ENCODE peak calls at places on chromosomes 12 and 14, in five cellular contexts. W is WERI-Rb-1, E is A673, R is A549, V is kidney epithelial cell. N is an unnamed sample.

GRCh38 chr12:128804762-128805161 is 19.0 kb downstream of the SLC15A4 start:
- DNase-seq in V (no peak), E (no peak), W (no peak), R (no peak), N (no peak)

GRCh38 chr14:106509176-106509575 is 982.8 kb downstream of the TMEM121 start:
- DNase-seq in V (no peak), R (no peak), E (no peak), W (no peak), N (no peak)

GRCh38 chr14:73188501-73188903 is 48.8 kb upstream of the PAPLN start:
- DNase-seq in R (peak; percentile 45), E (no peak), W (no peak), V (no peak), N (no peak)

GRCh38 chr12:116601524-116601923 is 42.3 kb downstream of the MAP1LC3B2 start:
- DNase-seq in V (no peak), E (peak; percentile 44), W (no peak), R (no peak), N (no peak)

GRCh38 chr12:19529933-19530630 is 90.8 kb downstream of the AEBP2 start:
- DNase-seq in V (no peak), R (no peak), W (no peak), E (no peak), N (no peak)

GRCh38 chr14:30551460-30551859 is 7.5 kb upstream of the G2E3 start:
- DNase-seq in E (no peak), W (no peak), R (no peak), V (no peak), N (no peak)

GRCh38 chr12:71194657-71195056 is 36.9 kb upstream of the TSPAN8 start:
- DNase-seq in R (no peak), V (no peak), W (no peak), E (peak; percentile 26), N (no peak)

GRCh38 chr12:26870491-26871419 is 37.8 kb upstream of the ITPR2 start:
- DNase-seq in W (no peak), E (peak; percentile 32), V (peak; percentile 16), R (peak; percentile 26), N (peak; percentile 77)

GRCh38 chr12:125346361-125346760 is 281.1 kb downstream of the AACS start:
- DNase-seq in V (no peak), R (no peak), W (no peak), E (no peak), N (no peak)

GRCh38 chr14:74231784-74232183 is 7.5 kb upstream of the VSX2 start:
- DNase-seq in V (no peak), R (no peak), E (no peak), W (no peak), N (no peak)

GRCh38 chr12:127293507-127294310 is 973.3 kb upstream of the TMEM132C start:
- DNase-seq in V (no peak), R (peak; percentile 57), W (peak; percentile 68), E (peak; percentile 89), N (peak; percentile 52)

GRCh38 chr12:6556857-6557256 is 1.0 kb upstream of the IFFO1 start:
- DNase-seq in E (no peak), W (no peak), R (no peak), V (no peak), N (no peak)

GRCh38 chr12:132156145-132156709 is 12.0 kb downstream of the NOC4L start:
- DNase-seq in V (no peak), W (no peak), R (no peak), E (no peak), N (no peak)

GRCh38 chr14:26856832-26857508 is 259.1 kb upstream of the NOVA1 start:
- DNase-seq in W (no peak), E (no peak), V (no peak), R (no peak), N (no peak)

GRCh38 chr12:52413202-52413601 is 7.1 kb upstream of the KRT82 start:
- DNase-seq in W (no peak), E (no peak), V (no peak), R (no peak), N (no peak)

GRCh38 chr12:7934153-7934552 is 1.8 kb downstream of the SLC2A3 start:
- DNase-seq in E (no peak), R (no peak), W (no peak), V (no peak), N (peak; percentile 15)

GRCh38 chr12:2596441-2596840 is 198.3 kb upstream of the FKBP4 start:
- DNase-seq in E (no peak), V (no peak), W (no peak), R (no peak), N (no peak)

GRCh38 chr14:106417224-106418049 is 891.1 kb downstream of the TMEM121 start:
- DNase-seq in E (peak; percentile 75), W (peak; percentile 58), R (peak; percentile 78), V (no peak), N (peak; percentile 93)

GRCh38 chr14:58749066-58749669 is 111.4 kb downstream of the DACT1 start:
- DNase-seq in R (peak; percentile 76), W (no peak), E (peak; percentile 33), V (peak; percentile 87), N (peak; percentile 89)

GRCh38 chr12:42789808-42790760 is 200.5 kb upstream of the PRICKLE1 start:
- DNase-seq in W (no peak), E (no peak), R (no peak), V (no peak), N (no peak)

GRCh38 chr12:95224202-95225170 is 6.9 kb downstream of the VEZT start:
- DNase-seq in V (no peak), E (no peak), R (no peak), W (no peak), N (no peak)

GRCh38 chr14:22567437-22567836 is 21.6 kb downstream of the DAD1 start:
- DNase-seq in W (no peak), V (no peak), E (no peak), R (no peak), N (peak; percentile 38)

GRCh38 chr12:58106185-58106584 is 164.8 kb downstream of the ATP23 start:
- DNase-seq in E (no peak), W (no peak), R (no peak), V (no peak), N (no peak)

GRCh38 chr12:69935651-69936100 is 110.6 kb downstream of the MYRFL start:
- DNase-seq in E (no peak), V (no peak), W (peak; percentile 14), R (no peak), N (no peak)

GRCh38 chr12:121144416-121144914 is 11.8 kb downstream of the P2RX7 start:
- DNase-seq in R (peak; percentile 29), E (no peak), W (no peak), V (no peak), N (peak; percentile 13)

GRCh38 chr14:28467611-28468010 is 299.0 kb upstream of the FOXG1 start:
- DNase-seq in V (no peak), W (no peak), E (no peak), R (no peak), N (no peak)

GRCh38 chr14:102998393-102998792 is 59.0 kb downstream of the CDC42BPB start:
- DNase-seq in R (no peak), V (no peak), E (no peak), W (no peak), N (no peak)

GRCh38 chr12:120346681-120347080 is 19.1 kb upstream of the PLA2G1B start:
- DNase-seq in V (no peak), E (peak; percentile 39), R (peak; percentile 39), W (no peak), N (no peak)

GRCh38 chr12:94305293-94305957 is 154.2 kb downstream of the CEP83 start:
- DNase-seq in R (no peak), V (no peak), W (no peak), E (no peak), N (peak; percentile 76)

GRCh38 chr12:27220057-27220987 is 23.8 kb upstream of the STK38L start:
- DNase-seq in W (no peak), E (no peak), R (no peak), V (no peak), N (peak; percentile 82)

GRCh38 chr14:73426877-73427276 is 31.5 kb downstream of the NUMB start:
- DNase-seq in W (no peak), E (no peak), R (no peak), V (no peak), N (peak; percentile 14)

GRCh38 chr14:61491224-61491623 is 169.8 kb downstream of the PRKCH start:
- DNase-seq in V (no peak), R (peak; percentile 81), W (no peak), E (no peak), N (no peak)

GRCh38 chr12:115010324-115010995 is 326.5 kb upstream of the TBX3 start:
- DNase-seq in R (no peak), E (no peak), V (no peak), W (no peak), N (peak; percentile 3)

GRCh38 chr14:71247106-71247505 is 339.8 kb downstream of the PCNX1 start:
- DNase-seq in W (no peak), V (no peak), R (no peak), E (no peak), N (no peak)

GRCh38 chr12:6193853-6194815 is 6.1 kb upstream of the CD9 start:
- DNase-seq in W (peak; percentile 74), R (peak; percentile 38), E (no peak), V (no peak), N (no peak)

GRCh38 chr14:104115691-104116543 is 22.5 kb upstream of the KIF26A start:
- DNase-seq in V (no peak), E (no peak), R (no peak), W (peak; percentile 16), N (no peak)
- H3K4me3 ChIP-seq in V (peak overlapping the region; percentile 19), E (peak overlapping the region; percentile 37), R (peak overlapping the region; percentile 54), W (peak overlapping the region; percentile 36), N (no peak overlapping the region)

DNA sequence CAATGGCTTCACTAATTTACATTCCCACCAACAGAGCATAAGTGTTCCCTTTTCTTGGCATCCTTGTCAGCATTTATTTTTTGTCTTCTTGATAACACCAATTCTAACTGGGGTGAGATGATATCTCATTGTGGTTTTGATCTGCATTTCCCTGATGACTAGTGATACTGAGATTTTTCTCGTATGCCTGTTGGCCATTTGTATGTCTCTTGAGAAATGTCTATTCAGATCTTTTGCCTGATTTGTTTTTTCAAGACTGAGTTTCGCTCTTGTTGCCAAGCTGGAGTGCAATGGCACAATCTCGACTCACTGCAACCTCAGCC is 4.7 kb upstream of the PLD4 start:
- DNase-seq in W (no peak), E (no peak), V (no peak), R (no peak), N (no peak)
- H3K4me3 ChIP-seq in W (no peak overlapping the region), E (no peak overlapping the region), V (no peak overlapping the region), R (no peak overlapping the region), N (no peak overlapping the region)

GRCh38 chr12:44155349-44155748 is 319.5 kb downstream of the TMEM117 start:
- DNase-seq in E (no peak), W (no peak), V (no peak), R (no peak), N (peak; percentile 2)
- H3K4me3 ChIP-seq in E (no peak overlapping the region), W (no peak overlapping the region), V (no peak overlapping the region), R (no peak overlapping the region), N (no peak overlapping the region)

DNA sequence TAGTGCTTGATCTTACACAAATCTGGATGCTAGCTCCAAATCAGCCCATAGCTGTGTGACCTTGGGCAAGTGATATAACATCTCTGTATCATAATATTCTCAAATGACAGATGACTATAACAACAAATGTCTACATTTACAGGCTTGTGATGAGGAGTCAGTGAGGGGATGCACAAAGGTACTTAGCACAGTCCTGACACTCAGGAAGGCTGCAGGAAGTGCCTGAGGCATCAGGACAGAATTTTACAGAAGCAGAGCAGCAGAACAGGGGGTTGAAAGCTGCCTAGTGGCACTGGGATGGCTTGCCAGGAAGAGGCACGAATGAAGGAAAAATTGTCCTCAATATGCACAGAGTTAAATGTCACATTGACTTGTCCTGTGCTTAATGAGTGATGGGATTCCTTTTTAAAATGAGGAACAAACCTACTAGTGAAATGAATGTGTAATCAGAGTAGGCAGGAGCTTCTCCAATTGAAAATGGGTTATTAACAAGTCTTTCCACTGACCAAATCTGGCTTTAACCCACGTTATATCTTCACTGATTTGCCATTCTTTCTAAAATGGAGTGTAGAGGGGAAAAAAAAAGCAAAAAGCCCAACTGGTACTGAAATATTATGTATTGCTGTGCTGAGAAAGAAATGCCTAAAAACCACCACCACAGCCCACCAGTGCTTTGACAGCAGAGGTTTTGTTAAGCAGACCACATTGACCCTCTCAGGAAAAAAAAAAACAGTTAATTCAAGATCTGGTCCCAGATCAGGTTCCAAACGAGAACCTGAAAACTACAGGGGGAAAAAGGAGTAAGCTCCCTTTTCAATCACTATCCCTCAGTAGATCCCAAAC is 11.6 kb downstream of the BTG1 start:
- DNase-seq in E (no peak), W (no peak), V (no peak), R (no peak), N (no peak)
- H3K4me3 ChIP-seq in E (no peak overlapping the region), W (no peak overlapping the region), V (no peak overlapping the region), R (no peak overlapping the region), N (peak overlapping the region; percentile 30)